ENCODE peak calls at places on chromosomes 5 and 9, in eight cellular contexts. One of them, this sample, is unnamed.

GRCh38 chr9:137679695-137680305 is 61.0 kb downstream of the EHMT1 start:
- DNase-seq in activated naive CD8-positive, alpha-beta T cell treated with anti-CD3 and anti-CD28 coated beads, Interleukin-2, amount 50 U/mL, for 24 hours: no peak
- DNase-seq in A172: no peak
- DNase-seq in AG08396: no peak
- DNase-seq in effector CD4-positive, alpha-beta T cell: no peak
- DNase-seq in sigmoid colon: no peak
- DNase-seq in EH: no peak
- DNase-seq in activated CD4-positive, alpha-beta T cell treated with anti-CD3 and anti-CD28 coated beads for 36 hours: no peak
- DNase-seq in this sample: no peak

GRCh38 chr5:124289122-124289521 is 457.3 kb downstream of the ZNF608 start:
- DNase-seq in EH: no peak
- DNase-seq in A172: no peak
- DNase-seq in AG08396: no peak
- DNase-seq in activated naive CD8-positive, alpha-beta T cell treated with anti-CD3 and anti-CD28 coated beads, Interleukin-2, amount 50 U/mL, for 24 hours: no peak
- DNase-seq in effector CD4-positive, alpha-beta T cell: no peak
- DNase-seq in activated CD4-positive, alpha-beta T cell treated with anti-CD3 and anti-CD28 coated beads for 36 hours: no peak
- DNase-seq in sigmoid colon: no peak
- DNase-seq in this sample: no peak

GRCh38 chr5:7794823-7795222 is 56.1 kb downstream of the CFAP90 start:
- DNase-seq in EH: no peak
- DNase-seq in activated naive CD8-positive, alpha-beta T cell treated with anti-CD3 and anti-CD28 coated beads, Interleukin-2, amount 50 U/mL, for 24 hours: no peak
- DNase-seq in sigmoid colon: no peak
- DNase-seq in A172: no peak
- DNase-seq in AG08396: no peak
- DNase-seq in activated CD4-positive, alpha-beta T cell treated with anti-CD3 and anti-CD28 coated beads for 36 hours: no peak
- DNase-seq in effector CD4-positive, alpha-beta T cell: no peak
- DNase-seq in this sample: no peak

GRCh38 chr9:104743377-104743985 is 4.0 kb upstream of the NIPSNAP3A start:
- DNase-seq in EH: peak
- DNase-seq in A172: peak
- DNase-seq in effector CD4-positive, alpha-beta T cell: peak
- DNase-seq in activated naive CD8-positive, alpha-beta T cell treated with anti-CD3 and anti-CD28 coated beads, Interleukin-2, amount 50 U/mL, for 24 hours: no peak
- DNase-seq in AG08396: peak
- DNase-seq in sigmoid colon: no peak
- DNase-seq in activated CD4-positive, alpha-beta T cell treated with anti-CD3 and anti-CD28 coated beads for 36 hours: peak
- DNase-seq in this sample: no peak

GRCh38 chr9:91727316-91727861 is 222.6 kb downstream of the ROR2 start:
- DNase-seq in effector CD4-positive, alpha-beta T cell: no peak
- DNase-seq in sigmoid colon: no peak
- DNase-seq in A172: peak
- DNase-seq in AG08396: peak
- DNase-seq in activated CD4-positive, alpha-beta T cell treated with anti-CD3 and anti-CD28 coated beads for 36 hours: peak
- DNase-seq in EH: peak
- DNase-seq in activated naive CD8-positive, alpha-beta T cell treated with anti-CD3 and anti-CD28 coated beads, Interleukin-2, amount 50 U/mL, for 24 hours: peak
- DNase-seq in this sample: peak

GRCh38 chr5:35803221-35803651 is 53.5 kb upstream of the IL7R start:
- DNase-seq in EH: peak
- DNase-seq in effector CD4-positive, alpha-beta T cell: no peak
- DNase-seq in sigmoid colon: peak
- DNase-seq in A172: peak
- DNase-seq in activated CD4-positive, alpha-beta T cell treated with anti-CD3 and anti-CD28 coated beads for 36 hours: no peak
- DNase-seq in activated naive CD8-positive, alpha-beta T cell treated with anti-CD3 and anti-CD28 coated beads, Interleukin-2, amount 50 U/mL, for 24 hours: no peak
- DNase-seq in AG08396: peak
- DNase-seq in this sample: peak

GRCh38 chr5:103894882-103895281 is 332.3 kb upstream of the NUDT12 start:
- DNase-seq in activated CD4-positive, alpha-beta T cell treated with anti-CD3 and anti-CD28 coated beads for 36 hours: no peak
- DNase-seq in EH: peak
- DNase-seq in activated naive CD8-positive, alpha-beta T cell treated with anti-CD3 and anti-CD28 coated beads, Interleukin-2, amount 50 U/mL, for 24 hours: no peak
- DNase-seq in A172: peak
- DNase-seq in sigmoid colon: no peak
- DNase-seq in effector CD4-positive, alpha-beta T cell: no peak
- DNase-seq in AG08396: no peak
- DNase-seq in this sample: no peak

GRCh38 chr9:110104201-110104845 is 103.6 kb downstream of the C9orf152 start:
- DNase-seq in A172: no peak
- DNase-seq in EH: peak
- DNase-seq in activated naive CD8-positive, alpha-beta T cell treated with anti-CD3 and anti-CD28 coated beads, Interleukin-2, amount 50 U/mL, for 24 hours: no peak
- DNase-seq in effector CD4-positive, alpha-beta T cell: no peak
- DNase-seq in AG08396: no peak
- DNase-seq in activated CD4-positive, alpha-beta T cell treated with anti-CD3 and anti-CD28 coated beads for 36 hours: no peak
- DNase-seq in sigmoid colon: no peak
- DNase-seq in this sample: peak